ENCODE peak calls at places on chromosome 17, in five cellular contexts. H, M, S, D and L are unnamed samples.

GRCh38 chr17:64217249-64217652 is 45.8 kb downstream of the TEX2 start:
- DNase-seq in H (no peak), M (no peak), S (no peak), D (no peak), L (no peak)

GRCh38 chr17:80097307-80097630 is 4.1 kb upstream of the GAA start:
- DNase-seq in H (no peak), M (no peak), S (no peak), D (no peak), L (no peak)

GRCh38 chr17:76408037-76408849 is 23.8 kb downstream of the SPHK1 start:
- DNase-seq in H (peak; percentile 72), M (no peak), S (peak; percentile 68), D (peak; percentile 82), L (peak; percentile 62)

GRCh38 chr17:74148446-74148845 is 55.0 kb upstream of the RPL38 start:
- DNase-seq in H (no peak), M (no peak), S (no peak), D (peak; percentile 3), L (peak; percentile 38)

GRCh38 chr17:31541559-31541958 is 150.1 kb downstream of the RAB11FIP4 start:
- DNase-seq in H (no peak), M (no peak), S (peak; percentile 18), D (no peak), L (no peak)

GRCh38 chr17:44095647-44096496 is 25.3 kb downstream of the G6PC3 start:
- DNase-seq in H (peak; percentile 30), M (peak; percentile 93), S (no peak), D (peak; percentile 61), L (peak; percentile 97)

GRCh38 chr17:73697872-73698271 is 53.6 kb upstream of the SDK2 start:
- DNase-seq in H (peak; percentile 66), M (no peak), S (peak; percentile 32), D (no peak), L (peak; percentile 40)

GRCh38 chr17:53719229-53719628 is 103.5 kb upstream of the KIF2B start:
- DNase-seq in H (no peak), M (no peak), S (no peak), D (no peak), L (no peak)

GRCh38 chr17:29671661-29672060 is 48.9 kb upstream of the CORO6 start:
- DNase-seq in H (no peak), M (no peak), S (no peak), D (no peak), L (no peak)

GRCh38 chr17:21376835-21377690 is 906 bp downstream of the KCNJ12 start:
- DNase-seq in H (peak; percentile 14), M (peak; percentile 31), S (no peak), D (no peak), L (no peak)

GRCh38 chr17:75749545-75750389 is 15.2 kb downstream of the GALK1 start:
- DNase-seq in H (peak; percentile 74), M (peak; percentile 61), S (peak; percentile 50), D (peak; percentile 89), L (peak; percentile 69)

GRCh38 chr17:17737938-17738894 is 57.0 kb downstream of the RAI1 start:
- DNase-seq in H (peak; percentile 22), M (no peak), S (no peak), D (no peak), L (peak; percentile 85)

GRCh38 chr17:9220466-9221230 is 199.3 kb downstream of the NTN1 start:
- DNase-seq in H (no peak), M (no peak), S (no peak), D (no peak), L (no peak)

GRCh38 chr17:79042421-79043190 is 18.6 kb downstream of the C1QTNF1 start:
- DNase-seq in H (peak; percentile 73), M (peak; percentile 65), S (peak; percentile 79), D (peak; percentile 82), L (no peak)

GRCh38 chr17:80145076-80146075 is 1.6 kb downstream of the EIF4A3 start:
- DNase-seq in H (no peak), M (no peak), S (no peak), D (no peak), L (no peak)

GRCh38 chr17:82036634-82037112 is 824 bp downstream of the DCXR start:
- DNase-seq in H (no peak), M (no peak), S (no peak), D (no peak), L (no peak)